ENCODE peak calls at places on chromosomes 2 and 18, in five cellular contexts. P, V, M, Y and W are unnamed samples.

GRCh38 chr2:215107229-215108056 is 31.0 kb downstream of the ABCA12 start:
- DNase-seq in P (no peak), V (no peak), M (no peak), Y (no peak), W (no peak)

GRCh38 chr2:170843656-170844055 is 27.0 kb downstream of the GAD1 start:
- DNase-seq in M (no peak), P (no peak), V (no peak), Y (peak; percentile 12), W (no peak)

GRCh38 chr2:151891566-151892194 is 63.5 kb upstream of the ARL5A start:
- DNase-seq in P (no peak), V (no peak), M (no peak), Y (no peak), W (no peak)

GRCh38 chr2:55958756-55959155 is 35.2 kb upstream of the EFEMP1 start:
- DNase-seq in V (no peak), P (no peak), Y (no peak), M (no peak), W (no peak)

GRCh38 chr2:128289439-128289838 is 29.2 kb downstream of the HS6ST1 start:
- DNase-seq in V (no peak), P (peak; percentile 31), M (no peak), Y (no peak), W (no peak)

GRCh38 chr2:196660264-196660663 is 20.7 kb downstream of the CCDC150 start:
- DNase-seq in Y (no peak), V (peak; percentile 21), P (no peak), M (no peak), W (no peak)

GRCh38 chr2:133780099-133780996 is 212.1 kb upstream of the NCKAP5 start:
- DNase-seq in V (peak; percentile 64), M (no peak), Y (peak; percentile 61), P (no peak), W (peak; percentile 63)

GRCh38 chr2:44544991-44545390 is 183.2 kb downstream of the CAMKMT start:
- DNase-seq in V (no peak), M (no peak), P (no peak), Y (no peak), W (no peak)

GRCh38 chr18:5546660-5547059 is 2.9 kb upstream of the EPB41L3 start:
- DNase-seq in Y (no peak), P (no peak), M (no peak), V (peak; percentile 65), W (no peak)

GRCh38 chr18:43279015-43279758 is 1.9 kb upstream of the SYT4 start:
- DNase-seq in M (no peak), V (no peak), P (no peak), Y (no peak), W (peak; percentile 95)

GRCh38 chr2:219969508-219969907 is 342.1 kb downstream of the SLC4A3 start:
- DNase-seq in M (no peak), V (no peak), Y (no peak), P (no peak), W (no peak)

GRCh38 chr18:32271649-32272324 is 81.9 kb downstream of the MEP1B start:
- DNase-seq in M (no peak), Y (peak; percentile 12), P (no peak), V (peak; percentile 31), W (no peak)

GRCh38 chr2:75506131-75506697 is 54.5 kb downstream of the EVA1A start:
- DNase-seq in P (no peak), M (no peak), Y (no peak), V (no peak), W (no peak)

GRCh38 chr2:149686677-149687427 is 99.3 kb upstream of the MMADHC start:
- DNase-seq in P (no peak), M (no peak), V (no peak), Y (no peak), W (no peak)